ENCODE peak calls at places on chromosomes 11 and 22, in eight cellular contexts. One of them, this sample, is unnamed.
A peak's percentile ranks its signal among the peaks of the same experiment; 100 is the strongest.

GRCh38 chr11:62011881-62012280 is 44.4 kb upstream of the FTH1 start:
- DNase-seq in cardiac muscle cell: no peak
- DNase-seq in fibroblast of mammary gland: no peak
- DNase-seq in stomach: no peak
- DNase-seq in astrocyte: no peak
- DNase-seq in pancreas: no peak
- DNase-seq in gastrocnemius medialis: no peak
- DNase-seq in suprapubic skin: no peak
- DNase-seq in this sample: no peak

GRCh38 chr11:7511405-7511804 is 2.4 kb upstream of the PPFIBP2 start:
- DNase-seq in gastrocnemius medialis: peak; percentile 94
- DNase-seq in stomach: peak; percentile 80
- DNase-seq in suprapubic skin: no peak
- DNase-seq in astrocyte: no peak
- DNase-seq in cardiac muscle cell: no peak
- DNase-seq in fibroblast of mammary gland: no peak
- DNase-seq in pancreas: no peak
- DNase-seq in this sample: peak; percentile 30

GRCh38 chr22:35523167-35523928 is 17.3 kb upstream of the RASD2 start:
- DNase-seq in astrocyte: no peak
- DNase-seq in gastrocnemius medialis: no peak
- DNase-seq in fibroblast of mammary gland: no peak
- DNase-seq in stomach: no peak
- DNase-seq in pancreas: no peak
- DNase-seq in suprapubic skin: no peak
- DNase-seq in cardiac muscle cell: no peak
- DNase-seq in this sample: no peak

GRCh38 chr22:23054531-23055257 is 15.6 kb upstream of the GNAZ start:
- DNase-seq in stomach: peak; percentile 35
- DNase-seq in gastrocnemius medialis: no peak
- DNase-seq in astrocyte: no peak
- DNase-seq in fibroblast of mammary gland: no peak
- DNase-seq in suprapubic skin: no peak
- DNase-seq in cardiac muscle cell: no peak
- DNase-seq in pancreas: no peak
- DNase-seq in this sample: no peak

GRCh38 chr11:98194611-98195010 is 826.1 kb upstream of the CNTN5 start:
- DNase-seq in cardiac muscle cell: no peak
- DNase-seq in pancreas: no peak
- DNase-seq in stomach: no peak
- DNase-seq in gastrocnemius medialis: no peak
- DNase-seq in fibroblast of mammary gland: no peak
- DNase-seq in astrocyte: no peak
- DNase-seq in suprapubic skin: no peak
- DNase-seq in this sample: no peak

GRCh38 chr11:12675951-12676711 is 1.9 kb downstream of the TEAD1 start:
- DNase-seq in suprapubic skin: no peak
- DNase-seq in fibroblast of mammary gland: peak; percentile 58
- DNase-seq in stomach: no peak
- DNase-seq in cardiac muscle cell: peak; percentile 44
- DNase-seq in astrocyte: peak; percentile 57
- DNase-seq in gastrocnemius medialis: no peak
- DNase-seq in pancreas: no peak
- DNase-seq in this sample: peak; percentile 62

GRCh38 chr11:113262594-113262993 is 51.8 kb upstream of the TTC12 start:
- DNase-seq in cardiac muscle cell: no peak
- DNase-seq in gastrocnemius medialis: no peak
- DNase-seq in astrocyte: no peak
- DNase-seq in pancreas: no peak
- DNase-seq in suprapubic skin: no peak
- DNase-seq in fibroblast of mammary gland: no peak
- DNase-seq in stomach: no peak
- DNase-seq in this sample: no peak

GRCh38 chr22:41021039-41021654 is 70.0 kb downstream of the RBX1 start:
- DNase-seq in pancreas: peak; percentile 69
- DNase-seq in fibroblast of mammary gland: no peak
- DNase-seq in gastrocnemius medialis: peak; percentile 16
- DNase-seq in suprapubic skin: no peak
- DNase-seq in astrocyte: no peak
- DNase-seq in cardiac muscle cell: no peak
- DNase-seq in stomach: no peak
- DNase-seq in this sample: no peak

GRCh38 chr22:45008853-45009751 is 703 bp downstream of the PHF21B start:
- DNase-seq in gastrocnemius medialis: no peak
- DNase-seq in cardiac muscle cell: peak; percentile 48
- DNase-seq in pancreas: no peak
- DNase-seq in fibroblast of mammary gland: peak; percentile 5
- DNase-seq in suprapubic skin: no peak
- DNase-seq in stomach: no peak
- DNase-seq in astrocyte: no peak
- DNase-seq in this sample: peak; percentile 8

GRCh38 chr11:68317147-68317785 is 4.9 kb downstream of the LRP5 start:
- DNase-seq in cardiac muscle cell: no peak
- DNase-seq in gastrocnemius medialis: no peak
- DNase-seq in astrocyte: no peak
- DNase-seq in suprapubic skin: no peak
- DNase-seq in fibroblast of mammary gland: no peak
- DNase-seq in pancreas: peak; percentile 40
- DNase-seq in stomach: no peak
- DNase-seq in this sample: no peak

GRCh38 chr11:13346470-13346869 is 68.9 kb downstream of the BMAL1 start:
- DNase-seq in suprapubic skin: no peak
- DNase-seq in astrocyte: no peak
- DNase-seq in gastrocnemius medialis: no peak
- DNase-seq in fibroblast of mammary gland: no peak
- DNase-seq in pancreas: no peak
- DNase-seq in cardiac muscle cell: no peak
- DNase-seq in stomach: no peak
- DNase-seq in this sample: no peak

GRCh38 chr11:14380947-14381555 is 22.1 kb upstream of the RRAS2 start:
- DNase-seq in cardiac muscle cell: peak; percentile 72
- DNase-seq in pancreas: peak; percentile 90
- DNase-seq in suprapubic skin: peak; percentile 85
- DNase-seq in astrocyte: peak; percentile 35
- DNase-seq in stomach: peak; percentile 83
- DNase-seq in fibroblast of mammary gland: no peak
- DNase-seq in gastrocnemius medialis: peak; percentile 82
- DNase-seq in this sample: peak; percentile 52

GRCh38 chr11:134557571-134558257 is 145.7 kb upstream of the B3GAT1 start:
- DNase-seq in gastrocnemius medialis: no peak
- DNase-seq in cardiac muscle cell: no peak
- DNase-seq in fibroblast of mammary gland: no peak
- DNase-seq in suprapubic skin: no peak
- DNase-seq in stomach: no peak
- DNase-seq in astrocyte: no peak
- DNase-seq in pancreas: no peak
- DNase-seq in this sample: no peak

GRCh38 chr11:132158091-132158490 is 787.7 kb downstream of the NTM start:
- DNase-seq in cardiac muscle cell: peak; percentile 4
- DNase-seq in gastrocnemius medialis: no peak
- DNase-seq in fibroblast of mammary gland: peak; percentile 25
- DNase-seq in stomach: peak; percentile 27
- DNase-seq in pancreas: no peak
- DNase-seq in suprapubic skin: no peak
- DNase-seq in astrocyte: no peak
- DNase-seq in this sample: peak; percentile 29
- TF ChIP-seq CTCF in cardiac muscle cell: peak; percentile 54
- TF ChIP-seq CTCF in gastrocnemius medialis: no peak
- TF ChIP-seq CTCF in fibroblast of mammary gland: peak; percentile 46
- TF ChIP-seq CTCF in stomach: no peak
- TF ChIP-seq CTCF in pancreas: no peak
- TF ChIP-seq CTCF in suprapubic skin: no peak
- TF ChIP-seq CTCF in astrocyte: no peak
- TF ChIP-seq CTCF in this sample: peak; percentile 60

GRCh38 chr11:9758676-9759518 is 95.0 kb downstream of the SWAP70 start:
- DNase-seq in astrocyte: peak; percentile 49
- DNase-seq in fibroblast of mammary gland: peak; percentile 76
- DNase-seq in suprapubic skin: peak; percentile 87
- DNase-seq in pancreas: peak; percentile 87
- DNase-seq in stomach: peak; percentile 69
- DNase-seq in cardiac muscle cell: peak; percentile 92
- DNase-seq in gastrocnemius medialis: peak; percentile 79
- DNase-seq in this sample: peak; percentile 83
- TF ChIP-seq CTCF in astrocyte: no peak
- TF ChIP-seq CTCF in fibroblast of mammary gland: peak; percentile 25
- TF ChIP-seq CTCF in suprapubic skin: peak; percentile 6
- TF ChIP-seq CTCF in pancreas: no peak
- TF ChIP-seq CTCF in stomach: no peak
- TF ChIP-seq CTCF in cardiac muscle cell: peak; percentile 36
- TF ChIP-seq CTCF in gastrocnemius medialis: no peak
- TF ChIP-seq CTCF in this sample: no peak

GRCh38 chr11:1566381-1567051 is 5.6 kb downstream of the DUSP8 start:
- DNase-seq in astrocyte: no peak
- DNase-seq in stomach: no peak
- DNase-seq in pancreas: peak; percentile 69
- DNase-seq in cardiac muscle cell: no peak
- DNase-seq in suprapubic skin: no peak
- DNase-seq in fibroblast of mammary gland: no peak
- DNase-seq in gastrocnemius medialis: no peak
- DNase-seq in this sample: no peak
- TF ChIP-seq CTCF in astrocyte: no peak
- TF ChIP-seq CTCF in stomach: no peak
- TF ChIP-seq CTCF in pancreas: no peak
- TF ChIP-seq CTCF in cardiac muscle cell: no peak
- TF ChIP-seq CTCF in suprapubic skin: no peak
- TF ChIP-seq CTCF in fibroblast of mammary gland: no peak
- TF ChIP-seq CTCF in gastrocnemius medialis: no peak
- TF ChIP-seq CTCF in this sample: no peak

DNA sequence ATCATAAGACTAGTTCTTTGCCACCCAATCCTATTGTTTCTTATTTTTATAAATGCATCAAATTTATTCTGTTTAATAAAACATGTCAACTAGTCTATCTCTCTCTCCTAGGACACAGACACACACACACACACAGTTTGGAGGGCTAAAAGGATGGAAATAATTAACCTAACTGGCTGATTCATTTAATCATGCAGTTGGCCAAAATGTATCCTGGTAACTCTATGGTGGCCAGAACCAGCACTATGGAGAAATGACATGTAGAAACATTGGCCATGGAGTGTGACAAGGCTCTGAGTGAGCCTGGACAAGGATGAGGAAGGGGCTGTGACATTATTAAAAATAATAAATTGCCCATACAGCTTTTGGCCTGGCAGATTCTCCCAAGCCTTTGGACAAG is 64.1 kb downstream of the CLPB start:
- DNase-seq in suprapubic skin: no peak
- DNase-seq in cardiac muscle cell: no peak
- DNase-seq in astrocyte: no peak
- DNase-seq in pancreas: no peak
- DNase-seq in fibroblast of mammary gland: no peak
- DNase-seq in stomach: no peak
- DNase-seq in gastrocnemius medialis: no peak
- DNase-seq in this sample: no peak
- TF ChIP-seq CTCF in suprapubic skin: no peak
- TF ChIP-seq CTCF in cardiac muscle cell: no peak
- TF ChIP-seq CTCF in astrocyte: no peak
- TF ChIP-seq CTCF in pancreas: no peak
- TF ChIP-seq CTCF in fibroblast of mammary gland: no peak
- TF ChIP-seq CTCF in stomach: no peak
- TF ChIP-seq CTCF in gastrocnemius medialis: no peak
- TF ChIP-seq CTCF in this sample: no peak

GRCh38 chr22:36551096-36551495 is 22.1 kb upstream of the EIF3D start:
- DNase-seq in gastrocnemius medialis: no peak
- DNase-seq in stomach: no peak
- DNase-seq in cardiac muscle cell: no peak
- DNase-seq in pancreas: no peak
- DNase-seq in astrocyte: no peak
- DNase-seq in suprapubic skin: no peak
- DNase-seq in fibroblast of mammary gland: no peak
- DNase-seq in this sample: no peak

GRCh38 chr22:36548606-36549005 is 19.6 kb upstream of the EIF3D start:
- DNase-seq in pancreas: no peak
- DNase-seq in suprapubic skin: no peak
- DNase-seq in gastrocnemius medialis: no peak
- DNase-seq in fibroblast of mammary gland: no peak
- DNase-seq in astrocyte: no peak
- DNase-seq in stomach: no peak
- DNase-seq in cardiac muscle cell: no peak
- DNase-seq in this sample: no peak

GRCh38 chr22:36546932-36547331 is 18.0 kb upstream of the EIF3D start:
- DNase-seq in cardiac muscle cell: no peak
- DNase-seq in stomach: no peak
- DNase-seq in suprapubic skin: no peak
- DNase-seq in fibroblast of mammary gland: peak; percentile 85
- DNase-seq in astrocyte: peak; percentile 86
- DNase-seq in pancreas: no peak
- DNase-seq in gastrocnemius medialis: no peak
- DNase-seq in this sample: peak; percentile 35

GRCh38 chr22:36546092-36546804 is 17.3 kb upstream of the EIF3D start:
- DNase-seq in gastrocnemius medialis: no peak
- DNase-seq in stomach: no peak
- DNase-seq in astrocyte: no peak
- DNase-seq in pancreas: no peak
- DNase-seq in cardiac muscle cell: peak; percentile 70
- DNase-seq in suprapubic skin: no peak
- DNase-seq in fibroblast of mammary gland: peak; percentile 63
- DNase-seq in this sample: peak; percentile 63

GRCh38 chr22:36549033-36549432 is 20.1 kb upstream of the EIF3D start:
- DNase-seq in cardiac muscle cell: no peak
- DNase-seq in fibroblast of mammary gland: no peak
- DNase-seq in pancreas: no peak
- DNase-seq in astrocyte: no peak
- DNase-seq in gastrocnemius medialis: no peak
- DNase-seq in stomach: no peak
- DNase-seq in suprapubic skin: no peak
- DNase-seq in this sample: no peak
- TF ChIP-seq CTCF in cardiac muscle cell: no peak
- TF ChIP-seq CTCF in fibroblast of mammary gland: no peak
- TF ChIP-seq CTCF in pancreas: no peak
- TF ChIP-seq CTCF in astrocyte: no peak
- TF ChIP-seq CTCF in gastrocnemius medialis: no peak
- TF ChIP-seq CTCF in stomach: no peak
- TF ChIP-seq CTCF in suprapubic skin: no peak
- TF ChIP-seq CTCF in this sample: no peak